ENCODE peak calls at places on chromosomes 16 and 17, in four cellular contexts. E is H1, D is trophoblast cell, I is H9. L is an unnamed sample.
A peak's percentile ranks its signal among the peaks of the same experiment; 100 is the strongest.

GRCh38 chr16:80449332-80449731 is 91.5 kb upstream of the DYNLRB2 start:
- DNase-seq in I (no peak), D (no peak), E (no peak), L (no peak)

GRCh38 chr16:56603589-56603988 is 4.8 kb upstream of the MT2A start:
- DNase-seq in I (peak; percentile 74), E (no peak), D (peak; percentile 46), L (peak; percentile 90)

GRCh38 chr16:5571446-5571845 is 473.9 kb upstream of the EEF2KMT start:
- DNase-seq in D (no peak), E (no peak), I (no peak), L (no peak)

GRCh38 chr17:31581022-31581483 is 189.6 kb downstream of the RAB11FIP4 start:
- DNase-seq in E (no peak), I (peak; percentile 28), D (no peak), L (no peak)

GRCh38 chr17:65086465-65086864 is 29.9 kb upstream of the GNA13 start:
- DNase-seq in D (no peak), E (no peak), I (no peak), L (no peak)

GRCh38 chr16:49000594-49000993 is 281.0 kb downstream of the CBLN1 start:
- DNase-seq in D (no peak), E (peak; percentile 10), I (peak; percentile 55), L (peak; percentile 32)

GRCh38 chr17:46782250-46782953 is 36.1 kb downstream of the WNT3 start:
- DNase-seq in I (peak; percentile 80), E (no peak), D (peak; percentile 30), L (peak; percentile 81)

GRCh38 chr17:45437461-45438283 is 5.0 kb upstream of the ARHGAP27 start:
- DNase-seq in E (no peak), D (no peak), I (peak; percentile 71), L (no peak)

GRCh38 chr17:21005803-21006202 is 37.0 kb downstream of the USP22 start:
- DNase-seq in I (no peak), D (no peak), E (no peak), L (no peak)

GRCh38 chr16:25007284-25007984 is 7.7 kb downstream of the ARHGAP17 start:
- DNase-seq in I (no peak), D (peak; percentile 65), E (no peak), L (no peak)

GRCh38 chr16:77564791-77565390 is 130.1 kb upstream of the ADAMTS18 start:
- DNase-seq in E (no peak), I (no peak), D (peak; percentile 53), L (peak; percentile 52)

GRCh38 chr16:65274576-65274975 is 152.7 kb upstream of the CDH11 start:
- DNase-seq in D (no peak), I (no peak), E (no peak), L (no peak)

GRCh38 chr17:11644265-11645212 is 46.3 kb downstream of the DNAH9 start:
- DNase-seq in D (peak; percentile 70), I (peak; percentile 85), E (peak; percentile 25), L (peak; percentile 82)

GRCh38 chr17:27473748-27474609 is 17.7 kb downstream of the KSR1 start:
- DNase-seq in E (no peak), I (no peak), D (no peak), L (peak; percentile 75)

GRCh38 chr16:81485824-81486554 is 41.4 kb downstream of the CMIP start:
- DNase-seq in E (no peak), I (no peak), D (no peak), L (no peak)

GRCh38 chr17:55769625-55770000 is 18.8 kb downstream of the PCTP start:
- DNase-seq in I (no peak), D (peak; percentile 71), E (no peak), L (no peak)

GRCh38 chr17:31488982-31489294 is 97.5 kb downstream of the RAB11FIP4 start:
- DNase-seq in D (peak; percentile 63), E (no peak), I (no peak), L (peak; percentile 44)

GRCh38 chr16:66682271-66682670 is 14.3 kb downstream of the CMTM4 start:
- DNase-seq in E (no peak), I (no peak), D (no peak), L (no peak)

GRCh38 chr16:82192665-82193064 is 22.6 kb upstream of the MPHOSPH6 start:
- DNase-seq in D (peak; percentile 3), I (no peak), E (no peak), L (no peak)

GRCh38 chr16:74999208-74999682 is 421 bp downstream of the ZNRF1 start:
- DNase-seq in I (no peak), D (no peak), E (no peak), L (peak; percentile 36)

GRCh38 chr17:48123111-48123510 is 15.5 kb downstream of the SNX11 start:
- DNase-seq in I (no peak), D (no peak), E (no peak), L (peak; percentile 37)

GRCh38 chr17:76056882-76057281 is 15.4 kb downstream of the SRP68 start:
- DNase-seq in I (no peak), E (no peak), D (peak; percentile 77), L (no peak)

GRCh38 chr16:3086596-3087242 is 12.4 kb downstream of the ZSCAN10 start:
- DNase-seq in E (no peak), D (no peak), I (no peak), L (no peak)

GRCh38 chr16:89505204-89506112 is 2.7 kb upstream of the SPG7 start:
- DNase-seq in D (peak; percentile 50), I (no peak), E (no peak), L (no peak)

GRCh38 chr17:6041261-6041660 is 28.9 kb upstream of the WSCD1 start:
- DNase-seq in D (no peak), E (no peak), I (no peak), L (no peak)

GRCh38 chr16:1752853-1753252 is 18.5 kb downstream of the NME3 start:
- DNase-seq in D (no peak), E (no peak), I (no peak), L (no peak)

GRCh38 chr16:86740817-86741799 is 162.8 kb downstream of the FOXL1 start:
- DNase-seq in I (peak; percentile 54), D (no peak), E (no peak), L (peak; percentile 86)

GRCh38 chr17:4938069-4938491 is 1.8 kb downstream of the SLC25A11 start:
- DNase-seq in D (no peak), I (no peak), E (no peak), L (no peak)

GRCh38 chr17:78674156-78674555 is 97.0 kb upstream of the DNAH17 start:
- DNase-seq in E (no peak), I (no peak), D (no peak), L (no peak)

GRCh38 chr17:57572062-57572461 is 173.0 kb downstream of the CCDC182 start:
- DNase-seq in D (no peak), E (no peak), I (no peak), L (no peak)

GRCh38 chr17:54967621-54968258 is 714 bp downstream of the COX11 start:
- DNase-seq in I (no peak), E (no peak), D (peak; percentile 4), L (peak; percentile 67)

GRCh38 chr17:27628376-27628775 is 2.6 kb upstream of the LGALS9 start:
- DNase-seq in E (no peak), I (no peak), D (no peak), L (no peak)

GRCh38 chr16:81456523-81457325 is 12.1 kb downstream of the CMIP start:
- DNase-seq in D (no peak), I (no peak), E (no peak), L (no peak)

GRCh38 chr16:29897333-29897732 is 2.0 kb downstream of the SEZ6L2 start:
- DNase-seq in D (no peak), E (no peak), I (no peak), L (no peak)

GRCh38 chr17:37265446-37266173 is 110.2 kb upstream of the C17orf78 start:
- DNase-seq in E (no peak), I (no peak), D (no peak), L (no peak)

GRCh38 chr17:67239597-67239996 is 5.4 kb downstream of the HELZ start:
- DNase-seq in D (peak; percentile 19), I (no peak), E (no peak), L (no peak)

GRCh38 chr17:64627797-64628196 is 34.3 kb downstream of the SMURF2 start:
- DNase-seq in E (no peak), D (no peak), I (no peak), L (no peak)

GRCh38 chr16:88907768-88908167 is 41.3 kb upstream of the PABPN1L start:
- DNase-seq in D (no peak), E (no peak), I (no peak), L (no peak)

GRCh38 chr16:50565428-50565827 is 17.2 kb downstream of the NKD1 start:
- DNase-seq in D (no peak), E (no peak), I (no peak), L (no peak)
- H3K79me2 ChIP-seq in D (no peaks in the 10 kb centered on the region), E (no peaks in the 10 kb centered on the region), I (no peaks in the 10 kb centered on the region), L (peaks cover under 1% of the 10 kb centered on the region)

DNA sequence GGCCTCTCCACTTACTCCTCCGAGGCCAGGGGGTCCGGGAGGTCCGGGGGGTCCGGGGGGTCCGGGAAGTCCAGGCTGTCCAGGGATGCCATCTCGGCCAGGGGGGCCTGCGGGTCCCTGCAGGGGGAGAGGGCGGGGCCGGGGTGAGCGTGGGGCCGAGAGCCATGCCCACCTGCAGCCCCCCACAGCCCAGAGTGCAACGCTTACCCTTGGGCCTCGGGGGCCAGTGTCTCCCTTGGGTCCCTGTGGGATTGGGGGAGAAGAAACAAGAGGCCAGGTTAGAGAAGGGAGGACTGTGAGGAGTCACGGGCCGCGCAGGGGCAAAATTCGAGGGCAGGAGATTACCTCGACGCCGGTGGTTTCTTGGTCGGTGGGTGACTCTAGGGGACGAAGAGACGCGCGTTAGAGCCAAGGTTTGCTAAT is 2.2 kb downstream of the COL1A1 start:
- DNase-seq in I (no peak), D (no peak), E (no peak), L (no peak)
- H2BK5ac ChIP-seq in I (no peak overlapping the region), D (peak overlapping the region; percentile 78), E (no peak overlapping the region), L (no peak overlapping the region)

GRCh38 chr16:58107228-58107627 is 22.0 kb downstream of the CFAP20 start:
- DNase-seq in D (no peak), E (no peak), I (no peak), L (peak; percentile 43)

GRCh38 chr16:58109330-58109729 is 19.9 kb downstream of the CFAP20 start:
- DNase-seq in E (no peak), D (no peak), I (no peak), L (no peak)

GRCh38 chr16:58110590-58111330 is 18.4 kb downstream of the CFAP20 start:
- DNase-seq in I (no peak), D (no peak), E (no peak), L (peak; percentile 94)

GRCh38 chr16:58111331-58111627 is 17.9 kb downstream of the CFAP20 start:
- DNase-seq in I (no peak), D (no peak), E (no peak), L (no peak)

DNA sequence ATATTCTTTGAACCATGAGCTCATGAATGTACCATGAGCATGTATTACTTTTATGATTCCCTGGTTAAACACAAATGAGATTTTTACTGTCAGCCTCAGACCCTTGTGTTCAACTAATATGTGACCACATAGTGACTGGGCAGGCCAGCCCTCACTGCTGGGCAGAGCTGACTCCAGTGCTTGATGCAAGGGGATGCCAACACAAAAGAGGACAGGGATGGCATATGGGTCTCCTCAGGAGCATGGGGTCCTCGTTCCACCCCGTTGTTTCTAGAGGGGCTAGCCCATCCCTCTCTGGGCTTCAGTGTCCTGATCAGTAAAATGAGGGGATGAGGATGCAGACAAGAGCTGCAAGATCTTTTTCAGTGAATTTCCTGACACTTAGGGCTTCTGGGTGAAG is 19.3 kb downstream of the CFAP20 start:
- DNase-seq in E (no peak), D (no peak), I (no peak), L (no peak)
- H3K79me2 ChIP-seq in E (no peaks in the 10 kb centered on the region), D (no peaks in the 10 kb centered on the region), I (no peaks in the 10 kb centered on the region), L (no peaks in the 10 kb centered on the region)

DNA sequence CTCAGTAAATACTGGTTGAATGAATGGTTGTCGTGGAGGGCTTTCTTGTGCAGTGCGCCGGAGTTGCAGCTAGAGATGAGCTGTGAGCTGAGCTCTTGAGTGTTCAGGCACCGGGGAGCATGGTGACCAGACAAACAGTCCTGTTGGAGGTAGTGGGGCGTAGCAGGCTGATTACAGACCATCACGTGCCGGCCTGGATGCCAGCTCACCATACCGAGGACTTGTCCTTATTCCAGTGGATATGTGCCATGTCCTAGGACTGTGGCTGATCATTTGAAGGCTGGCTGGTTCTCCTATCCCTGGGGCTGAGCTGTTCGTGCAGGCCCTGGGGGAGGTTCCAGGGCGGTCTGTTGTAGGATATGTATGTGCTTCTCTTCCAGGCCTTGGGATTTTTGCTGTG is 60.0 kb downstream of the ABCC1 start:
- DNase-seq in D (no peak), E (no peak), I (no peak), L (no peak)
- H2BK5ac ChIP-seq in D (no peak overlapping the region), E (no peak overlapping the region), I (no peak overlapping the region), L (no peak overlapping the region)